ENCODE peak calls at places on chromosomes 16 and 17, in ten cellular contexts. R is T1000; S is Calu3; C is activated CD4-positive, alpha-beta T cell treated with anti-CD3 and anti-CD28 coated beads, Interleukin-2, amount 10 ng/mL, durations not matched to agents 7 days and 5 days; M is endothelial cell; Y is cardiac muscle cell; B is fibroblast of pulmonary artery; A is MM.1S; T is osteocyte; U is astrocyte of the hippocampus. V is an unnamed sample.
A peak's percentile ranks its signal among the peaks of the same experiment; 100 is the strongest.

GRCh38 chr17:56948491-56948890 is 12.4 kb downstream of the COIL start:
- DNase-seq in S (no peak), C (no peak), Y (no peak), A (no peak), R (no peak), U (no peak), M (no peak), T (no peak), B (no peak), V (no peak)

GRCh38 chr17:70187383-70187782 is 18.1 kb downstream of the KCNJ2 start:
- DNase-seq in R (no peak), B (no peak), U (peak; percentile 14), Y (no peak), T (no peak), C (no peak), A (no peak), S (no peak), M (no peak), V (no peak)

GRCh38 chr17:49814781-49815496 is 26.5 kb downstream of the KAT7 start:
- DNase-seq in C (no peak), M (no peak), Y (no peak), U (no peak), A (no peak), S (no peak), R (no peak), T (no peak), B (no peak), V (no peak)

GRCh38 chr16:86357950-86358349 is 152.4 kb upstream of the FOXF1 start:
- DNase-seq in Y (no peak), A (no peak), U (no peak), M (no peak), T (no peak), B (no peak), R (no peak), C (no peak), S (no peak), V (no peak)

GRCh38 chr17:50904522-50905459 is 38.6 kb upstream of the TOB1 start:
- DNase-seq in A (no peak), R (peak; percentile 6), M (no peak), C (no peak), U (peak; percentile 92), S (peak; percentile 86), B (no peak), T (peak; percentile 88), Y (peak; percentile 57), V (peak; percentile 95)

GRCh38 chr17:60604686-60605334 is 4.8 kb downstream of the PPM1D start:
- DNase-seq in A (no peak), B (peak; percentile 46), R (peak; percentile 48), Y (peak; percentile 59), T (no peak), U (peak; percentile 90), S (no peak), M (no peak), C (no peak), V (peak; percentile 25)

GRCh38 chr17:75588546-75589016 is 981 bp downstream of the MYO15B start:
- DNase-seq in T (no peak), R (no peak), C (no peak), B (no peak), S (no peak), A (no peak), Y (no peak), U (no peak), M (no peak), V (no peak)

GRCh38 chr16:55030944-55031343 is 100.3 kb downstream of the IRX5 start:
- DNase-seq in R (no peak), U (no peak), Y (no peak), M (no peak), A (no peak), B (no peak), S (no peak), C (no peak), T (no peak), V (no peak)

GRCh38 chr17:81865733-81866439 is 5.3 kb downstream of the ARHGDIA start:
- DNase-seq in A (peak; percentile 5), C (no peak), B (peak; percentile 36), Y (peak; percentile 44), T (no peak), U (no peak), R (no peak), S (peak; percentile 89), M (no peak), V (no peak)

GRCh38 chr17:57085448-57086068 is 512 bp downstream of the AKAP1 start:
- DNase-seq in A (peak; percentile 53), Y (peak; percentile 36), U (peak; percentile 66), S (peak; percentile 38), R (peak; percentile 57), T (no peak), M (peak; percentile 66), B (peak; percentile 21), C (peak; percentile 62), V (peak; percentile 60)

GRCh38 chr17:80486692-80487091 is 10.3 kb upstream of the NPTX1 start:
- DNase-seq in A (no peak), R (no peak), T (no peak), U (no peak), C (no peak), M (no peak), S (no peak), B (no peak), Y (no peak), V (no peak)

GRCh38 chr17:60641810-60642220 is 35.8 kb upstream of the BCAS3 start:
- DNase-seq in A (peak; percentile 65), U (peak; percentile 88), R (peak; percentile 41), B (peak; percentile 91), Y (peak; percentile 87), T (peak; percentile 87), S (peak; percentile 73), M (peak; percentile 65), C (peak; percentile 73), V (peak; percentile 49)

GRCh38 chr17:76434870-76435269 is 18.1 kb downstream of the UBE2O start:
- DNase-seq in S (no peak), C (no peak), R (no peak), T (no peak), U (no peak), Y (no peak), B (no peak), A (no peak), M (no peak), V (no peak)

GRCh38 chr17:42276609-42277341 is 584 bp upstream of the STAT5B start:
- DNase-seq in B (peak; percentile 86), Y (peak; percentile 91), R (peak; percentile 46), A (no peak), U (peak; percentile 92), T (peak; percentile 86), C (no peak), M (peak; percentile 52), S (peak; percentile 85), V (peak; percentile 54)

GRCh38 chr17:51000835-51001638 is 119.6 kb downstream of the SPAG9 start:
- DNase-seq in S (peak; percentile 41), R (no peak), Y (peak; percentile 87), T (no peak), C (peak; percentile 64), M (peak; percentile 10), U (peak; percentile 79), B (peak; percentile 88), A (peak; percentile 75), V (peak; percentile 5)

GRCh38 chr16:72886366-72886974 is 161.5 kb downstream of the ZFHX3 start:
- DNase-seq in T (no peak), B (no peak), R (no peak), A (no peak), S (no peak), M (no peak), U (no peak), Y (no peak), C (no peak), V (peak; percentile 53)

GRCh38 chr16:12681653-12682052 is 122.0 kb downstream of the CPPED1 start:
- DNase-seq in U (no peak), A (no peak), C (no peak), R (no peak), M (no peak), S (no peak), B (peak; percentile 46), T (peak; percentile 44), Y (peak; percentile 58), V (no peak)

GRCh38 chr17:14428640-14429029 is 127.8 kb downstream of the HS3ST3B1 start:
- DNase-seq in S (no peak), A (peak; percentile 33), T (no peak), U (no peak), R (no peak), M (no peak), C (peak; percentile 51), Y (no peak), B (no peak), V (no peak)

GRCh38 chr17:18363021-18363941 is at the start of gene SHMT1:
- DNase-seq in U (peak; percentile 96), B (peak; percentile 84), C (peak; percentile 92), Y (peak; percentile 92), T (peak; percentile 95), M (peak; percentile 91), R (peak; percentile 88), S (peak; percentile 93), A (peak; percentile 97), V (peak; percentile 88)

GRCh38 chr17:47810200-47810821 is 11.3 kb downstream of the OSBPL7 start:
- DNase-seq in C (no peak), A (no peak), B (peak; percentile 83), Y (peak; percentile 87), U (peak; percentile 94), M (no peak), T (no peak), S (peak; percentile 81), R (peak; percentile 62), V (peak; percentile 93)

V was measured in PC-9.